ENCODE peak calls at places on chromosome 17, in four cellular contexts. C is lower leg skin, B is A549, S is ovary. Z is an unnamed sample.

GRCh38 chr17:48910370-48910769 is 2.2 kb downstream of the UBE2Z start:
- DNase-seq in C (no peak), S (no peak), B (no peak), Z (no peak)

GRCh38 chr17:80362428-80363119 is 52.4 kb upstream of the ENDOV start:
- DNase-seq in S (peak; percentile 76), C (no peak), B (no peak), Z (no peak)

GRCh38 chr17:28366605-28367004 is 1.6 kb upstream of the SEBOX start:
- DNase-seq in C (no peak), S (no peak), B (no peak), Z (no peak)

GRCh38 chr17:6569391-6570302 is 13.3 kb upstream of the PITPNM3 start:
- DNase-seq in C (no peak), B (no peak), S (no peak), Z (peak; percentile 11)

GRCh38 chr17:63786961-63787711 is 13.2 kb downstream of the DDX42 start:
- DNase-seq in B (no peak), C (no peak), S (no peak), Z (no peak)

GRCh38 chr17:63622571-63623390 is 564 bp downstream of the MAP3K3 start:
- DNase-seq in C (peak; percentile 54), S (peak; percentile 71), B (peak; percentile 88), Z (peak; percentile 76)

GRCh38 chr17:6603746-6604325 is 36.7 kb downstream of the KIAA0753 start:
- DNase-seq in B (no peak), S (peak; percentile 77), C (no peak), Z (no peak)

GRCh38 chr17:1939979-1940809 is 84.9 kb downstream of the RTN4RL1 start:
- DNase-seq in S (no peak), C (no peak), B (no peak), Z (no peak)

GRCh38 chr17:38559880-38560230 is 45.9 kb downstream of the SRCIN1 start:
- DNase-seq in C (no peak), B (no peak), S (no peak), Z (no peak)

GRCh38 chr17:47871048-47871447 is 20.1 kb upstream of the SP6 start:
- DNase-seq in S (no peak), C (no peak), B (no peak), Z (no peak)

GRCh38 chr17:56838687-56839086 is 4.7 kb downstream of the DGKE start:
- DNase-seq in C (no peak), B (no peak), S (no peak), Z (no peak)

GRCh38 chr17:38879878-38880727 is 10.2 kb downstream of the LASP1 start:
- DNase-seq in S (peak; percentile 70), C (no peak), B (peak; percentile 95), Z (peak; percentile 29)

GRCh38 chr17:1630662-1631061 is 2.0 kb upstream of the SLC43A2 start:
- DNase-seq in C (no peak), B (no peak), S (no peak), Z (no peak)

GRCh38 chr17:68719431-68719830 is 118.3 kb upstream of the FAM20A start:
- DNase-seq in C (no peak), S (no peak), B (no peak), Z (no peak)

DNA sequence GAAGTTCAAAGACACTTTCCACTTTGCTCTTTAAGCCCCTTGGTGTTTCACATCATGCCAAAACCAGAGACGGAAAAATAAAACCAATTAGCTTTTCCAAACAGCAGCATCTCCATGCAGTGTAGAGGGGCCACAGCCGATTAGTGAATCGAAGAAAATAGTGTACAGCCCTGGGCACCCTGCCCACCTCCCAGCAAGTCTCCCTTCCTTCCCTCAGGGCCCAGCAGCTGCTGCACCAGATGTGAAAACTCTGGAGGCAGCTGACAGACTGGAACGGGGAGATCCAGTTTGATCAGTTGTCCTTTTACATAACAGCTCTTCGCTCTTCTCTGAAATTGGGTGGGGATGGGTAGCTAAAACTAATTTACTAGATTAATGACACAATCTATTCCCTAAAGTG is 19.3 kb downstream of the TMEM11 start:
- DNase-seq in B (no peak), S (peak; percentile 78), C (peak; percentile 65), Z (no peak)
- TF ChIP-seq POLR2A in B (no peak), S (no peak), C (no peak), Z (no peak)

DNA sequence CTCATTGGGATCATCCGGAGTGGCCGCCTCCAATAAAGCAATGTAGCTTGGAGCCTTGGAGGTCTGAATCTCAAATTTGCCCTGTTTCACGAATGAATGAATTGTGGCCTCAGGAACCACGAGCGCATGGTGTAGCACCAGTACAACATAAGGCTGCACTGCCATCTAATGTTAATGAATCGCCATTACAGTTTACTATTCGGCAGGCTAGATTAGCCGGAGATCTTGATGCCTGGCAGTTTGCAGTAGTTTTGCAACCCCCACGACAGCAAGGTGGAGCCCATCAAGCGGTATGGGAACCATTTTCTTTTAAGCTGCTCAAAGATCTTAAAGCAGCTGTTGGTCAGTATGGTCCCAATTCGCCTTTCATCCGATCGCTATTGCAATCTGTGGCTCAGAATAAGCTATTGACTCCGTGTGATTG is 18.8 kb downstream of the ALOX15B start:
- DNase-seq in B (peak; percentile 97), S (no peak), C (peak; percentile 54), Z (peak; percentile 80)
- TF ChIP-seq POLR2A in B (no peak), S (no peak), C (no peak), Z (no peak)

DNA sequence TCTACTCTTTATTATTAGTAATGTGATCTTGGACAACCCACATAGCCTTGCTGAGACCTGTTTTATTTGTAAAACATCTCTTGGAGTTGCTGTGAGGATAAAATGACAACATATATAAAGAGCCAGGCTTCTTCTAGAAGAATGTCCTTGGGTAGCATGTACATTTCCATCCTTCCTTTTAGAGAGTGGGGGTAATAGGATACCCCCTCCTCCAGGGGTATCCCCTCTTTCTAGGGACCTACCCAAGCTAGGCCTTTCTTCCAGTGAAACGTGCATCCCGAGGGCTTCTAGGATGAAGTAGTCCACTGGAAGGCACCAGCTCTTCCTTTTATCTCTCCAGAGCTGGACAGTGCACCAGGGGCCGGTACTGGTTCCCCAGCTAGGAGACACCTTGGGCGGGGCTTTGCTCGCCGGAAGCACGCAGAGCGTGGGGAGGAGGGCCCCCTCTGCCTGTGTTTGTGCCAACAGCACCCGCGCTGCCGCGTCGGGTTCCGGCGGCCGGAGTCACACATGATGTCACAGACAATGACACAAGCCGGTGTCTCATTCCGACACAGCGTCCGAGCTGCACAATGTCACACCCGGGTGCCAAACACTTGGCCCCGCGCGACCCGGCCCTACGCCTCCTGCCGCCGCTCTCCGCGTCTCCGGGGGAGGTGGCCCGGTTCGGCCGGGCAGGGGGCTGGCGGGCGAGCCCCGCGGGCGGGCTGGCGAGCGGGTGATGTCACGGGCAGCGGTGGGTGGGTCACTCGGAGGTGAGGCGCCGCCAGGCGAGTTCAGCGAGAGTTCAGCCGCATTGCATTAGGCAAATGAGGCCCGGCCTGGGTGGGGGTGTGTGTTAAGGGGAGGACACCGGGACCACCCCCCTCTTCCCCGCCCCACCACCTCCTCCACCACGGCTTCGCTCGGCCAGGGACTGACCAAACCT is 23.4 kb downstream of the GJD3 start:
- DNase-seq in S (peak; percentile 87), B (peak; percentile 92), C (peak; percentile 89), Z (peak; percentile 92)
- TF ChIP-seq POLR2A in S (peak; percentile 64), B (no peak), C (no peak), Z (peak; percentile 40)

DNA sequence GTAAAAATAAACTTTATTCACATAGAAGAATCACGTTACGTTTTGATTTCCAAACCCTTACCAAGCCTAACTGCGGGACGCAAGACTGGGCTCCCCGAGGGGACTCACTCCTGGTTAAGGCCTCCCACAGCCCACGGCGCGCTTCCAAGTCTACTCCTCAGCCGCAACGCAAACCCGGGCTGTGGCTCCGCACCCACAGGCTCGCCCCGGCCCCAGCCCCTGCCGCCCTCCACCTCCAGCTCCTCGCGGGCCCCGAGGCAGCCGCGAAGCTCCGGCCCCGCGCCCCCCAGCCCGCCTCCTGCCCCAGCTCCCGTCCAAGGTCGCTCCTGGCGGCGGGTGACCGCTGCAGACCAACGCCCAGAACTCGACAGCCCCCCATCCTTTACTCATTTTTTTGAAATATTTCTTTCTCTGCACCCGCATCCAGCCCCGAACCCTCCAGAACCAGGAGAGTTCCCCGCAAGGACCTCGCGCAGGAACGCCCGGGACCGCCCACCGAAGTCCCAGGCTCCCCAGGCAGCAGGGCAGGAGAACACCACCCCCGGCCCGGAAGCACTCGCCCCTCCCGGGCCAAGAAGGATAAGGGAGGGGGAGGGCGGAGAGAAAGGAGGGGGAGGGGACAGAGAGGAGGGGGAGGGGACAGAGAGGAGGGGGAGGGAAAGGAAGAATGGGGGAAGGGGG is 918 bp downstream of the USP22 start:
- DNase-seq in B (peak; percentile 71), C (peak; percentile 84), S (peak; percentile 87), Z (peak; percentile 85)
- TF ChIP-seq POLR2A in B (peak; percentile 2), C (no peak), S (no peak), Z (no peak)

GRCh38 chr17:46092996-46093395 is 93.9 kb downstream of the STH start:
- DNase-seq in C (no peak), B (no peak), S (no peak), Z (no peak)
- TF ChIP-seq POLR2A in C (no peak), B (no peak), S (no peak), Z (no peak)

DNA sequence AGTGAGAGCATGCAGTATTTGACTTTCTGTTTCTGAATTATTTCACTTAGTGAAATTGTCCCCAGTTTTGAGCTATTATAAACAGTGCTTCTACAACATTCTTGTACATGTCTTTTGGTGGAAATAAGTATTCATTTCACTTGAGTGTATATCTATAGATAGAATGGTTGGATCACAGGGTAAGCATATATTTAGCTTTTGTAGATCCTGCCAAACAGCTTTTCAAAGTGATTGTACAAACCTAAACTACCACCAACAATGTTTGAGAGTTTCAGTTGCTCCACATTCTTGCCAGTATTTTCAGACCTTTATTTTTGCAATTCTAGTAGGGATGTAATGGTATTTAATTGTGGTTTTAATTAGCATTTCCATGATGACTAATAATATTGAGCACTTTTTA is 91.6 kb downstream of the CCT6B start:
- DNase-seq in B (no peak), S (no peak), C (no peak), Z (no peak)
- TF ChIP-seq POLR2A in B (no peak), S (no peak), C (no peak), Z (no peak)

Z was measured in erythroblast.